ENCODE peak calls at places on chromosomes 1 and 21, in four cellular contexts. One of them, this sample, is unnamed.

GRCh38 chr1:83882906-83883305 is 116.0 kb downstream of the TTLL7 start:
- DNase-seq in K562: peak; percentile 21
- DNase-seq in GM12878: no peak
- DNase-seq in HepG2: no peak
- DNase-seq in this sample: peak; percentile 78

GRCh38 chr1:244391761-244392160 is 59.9 kb downstream of the ADSS2 start:
- DNase-seq in K562: no peak
- DNase-seq in GM12878: no peak
- DNase-seq in HepG2: peak; percentile 32
- DNase-seq in this sample: no peak

GRCh38 chr1:228992044-228992443 is 256.8 kb downstream of the RHOU start:
- DNase-seq in K562: no peak
- DNase-seq in GM12878: no peak
- DNase-seq in HepG2: no peak
- DNase-seq in this sample: no peak

GRCh38 chr1:154944422-154945159 is 8.1 kb upstream of the PMVK start:
- DNase-seq in K562: no peak
- DNase-seq in GM12878: no peak
- DNase-seq in HepG2: peak; percentile 87
- DNase-seq in this sample: no peak

GRCh38 chr1:199551967-199552565 is 475.4 kb upstream of the NR5A2 start:
- DNase-seq in K562: peak; percentile 14
- DNase-seq in GM12878: no peak
- DNase-seq in HepG2: peak; percentile 44
- DNase-seq in this sample: peak; percentile 55

GRCh38 chr1:53447413-53447812 is 11.8 kb upstream of the DMRTB1 start:
- DNase-seq in K562: no peak
- DNase-seq in GM12878: no peak
- DNase-seq in HepG2: no peak
- DNase-seq in this sample: no peak

GRCh38 chr21:40284481-40284880 is 417.2 kb downstream of the PCP4 start:
- DNase-seq in K562: no peak
- DNase-seq in GM12878: no peak
- DNase-seq in HepG2: no peak
- DNase-seq in this sample: no peak

GRCh38 chr1:234600418-234601216 is 9.4 kb downstream of the IRF2BP2 start:
- DNase-seq in K562: peak; percentile 41
- DNase-seq in GM12878: no peak
- DNase-seq in HepG2: peak; percentile 98
- DNase-seq in this sample: no peak

GRCh38 chr1:41545996-41546938 is 61.8 kb upstream of the EDN2 start:
- DNase-seq in K562: no peak
- DNase-seq in GM12878: no peak
- DNase-seq in HepG2: no peak
- DNase-seq in this sample: no peak

GRCh38 chr21:38793060-38793459 is 12.7 kb upstream of the ETS2 start:
- DNase-seq in K562: no peak
- DNase-seq in GM12878: no peak
- DNase-seq in HepG2: no peak
- DNase-seq in this sample: no peak

GRCh38 chr1:151998611-151999362 is 5.1 kb upstream of the S100A10 start:
- DNase-seq in K562: no peak
- DNase-seq in GM12878: no peak
- DNase-seq in HepG2: no peak
- DNase-seq in this sample: no peak

GRCh38 chr1:15002325-15002724 is 151.2 kb upstream of the TMEM51 start:
- DNase-seq in K562: no peak
- DNase-seq in GM12878: no peak
- DNase-seq in HepG2: no peak
- DNase-seq in this sample: no peak

GRCh38 chr1:54609301-54609921 is 13.9 kb downstream of the FAM151A start:
- DNase-seq in K562: no peak
- DNase-seq in GM12878: no peak
- DNase-seq in HepG2: no peak
- DNase-seq in this sample: no peak

GRCh38 chr1:156149374-156150106 is 3.8 kb upstream of the SEMA4A start:
- DNase-seq in K562: no peak
- DNase-seq in GM12878: peak; percentile 79
- DNase-seq in HepG2: no peak
- DNase-seq in this sample: no peak

GRCh38 chr1:157399984-157400382 is 152.3 kb downstream of the FCRL5 start:
- DNase-seq in K562: no peak
- DNase-seq in GM12878: no peak
- DNase-seq in HepG2: peak; percentile 10
- DNase-seq in this sample: peak; percentile 30

GRCh38 chr1:209884665-209885117 is 53.3 kb upstream of the SYT14 start:
- DNase-seq in K562: peak; percentile 57
- DNase-seq in GM12878: peak; percentile 11
- DNase-seq in HepG2: peak; percentile 16
- DNase-seq in this sample: peak; percentile 65

GRCh38 chr21:32335601-32336575 is 37.2 kb downstream of the MRAP start:
- DNase-seq in K562: no peak
- DNase-seq in GM12878: no peak
- DNase-seq in HepG2: no peak
- DNase-seq in this sample: no peak

GRCh38 chr1:2972879-2973575 is 48.2 kb upstream of the ACTRT2 start:
- DNase-seq in K562: no peak
- DNase-seq in GM12878: no peak
- DNase-seq in HepG2: no peak
- DNase-seq in this sample: no peak

GRCh38 chr1:197619008-197619640 is 156.2 kb downstream of the DENND1B start:
- DNase-seq in K562: no peak
- DNase-seq in GM12878: no peak
- DNase-seq in HepG2: peak; percentile 5
- DNase-seq in this sample: no peak

GRCh38 chr1:148318123-148318899 is 164.8 kb downstream of the PPIAL4G start:
- DNase-seq in K562: no peak
- DNase-seq in GM12878: peak; percentile 27
- DNase-seq in HepG2: no peak
- DNase-seq in this sample: no peak

GRCh38 chr1:29590583-29591555 is 354.5 kb downstream of the PTPRU start:
- DNase-seq in K562: no peak
- DNase-seq in GM12878: no peak
- DNase-seq in HepG2: no peak
- DNase-seq in this sample: no peak

GRCh38 chr21:41043008-41043407 is 125.0 kb upstream of the BACE2 start:
- DNase-seq in K562: no peak
- DNase-seq in GM12878: no peak
- DNase-seq in HepG2: no peak
- DNase-seq in this sample: no peak

GRCh38 chr1:193313354-193314140 is 127.1 kb upstream of the B3GALT2 start:
- DNase-seq in K562: no peak
- DNase-seq in GM12878: no peak
- DNase-seq in HepG2: no peak
- DNase-seq in this sample: no peak

GRCh38 chr1:205172729-205173366 is 38.7 kb downstream of the DSTYK start:
- DNase-seq in K562: peak; percentile 67
- DNase-seq in GM12878: no peak
- DNase-seq in HepG2: peak; percentile 6
- DNase-seq in this sample: no peak

GRCh38 chr1:53706356-53706755 is 32.6 kb downstream of the GLIS1 start:
- DNase-seq in K562: no peak
- DNase-seq in GM12878: no peak
- DNase-seq in HepG2: no peak
- DNase-seq in this sample: no peak

GRCh38 chr1:86950712-86951111 is 36.3 kb downstream of the HS2ST1 start:
- DNase-seq in K562: peak; percentile 19
- DNase-seq in GM12878: no peak
- DNase-seq in HepG2: no peak
- DNase-seq in this sample: no peak

GRCh38 chr1:86951430-86951829 is 37.0 kb downstream of the HS2ST1 start:
- DNase-seq in K562: no peak
- DNase-seq in GM12878: no peak
- DNase-seq in HepG2: no peak
- DNase-seq in this sample: no peak

GRCh38 chr1:86942743-86943142 is 28.3 kb downstream of the HS2ST1 start:
- DNase-seq in K562: peak; percentile 24
- DNase-seq in GM12878: no peak
- DNase-seq in HepG2: no peak
- DNase-seq in this sample: no peak

GRCh38 chr1:86948212-86948611 is 33.8 kb downstream of the HS2ST1 start:
- DNase-seq in K562: no peak
- DNase-seq in GM12878: no peak
- DNase-seq in HepG2: no peak
- DNase-seq in this sample: no peak
- TF ChIP-seq TARDBP in K562: no peak
- TF ChIP-seq TARDBP in GM12878: no peak
- TF ChIP-seq TARDBP in HepG2: no peak
- TF ChIP-seq TARDBP in this sample: no peak

GRCh38 chr1:21365036-21365435 is 74.8 kb upstream of the ECE1 start:
- DNase-seq in K562: no peak
- DNase-seq in GM12878: no peak
- DNase-seq in HepG2: no peak
- DNase-seq in this sample: no peak

GRCh38 chr1:21362096-21362495 is 71.8 kb upstream of the ECE1 start:
- DNase-seq in K562: no peak
- DNase-seq in GM12878: no peak
- DNase-seq in HepG2: no peak
- DNase-seq in this sample: no peak

GRCh38 chr1:21357161-21357560 is 66.9 kb upstream of the ECE1 start:
- DNase-seq in K562: no peak
- DNase-seq in GM12878: no peak
- DNase-seq in HepG2: no peak
- DNase-seq in this sample: no peak

GRCh38 chr1:21366288-21366687 is 73.6 kb upstream of the NBPF3 start:
- DNase-seq in K562: no peak
- DNase-seq in GM12878: no peak
- DNase-seq in HepG2: no peak
- DNase-seq in this sample: no peak

GRCh38 chr1:21361506-21361905 is 71.2 kb upstream of the ECE1 start:
- DNase-seq in K562: no peak
- DNase-seq in GM12878: no peak
- DNase-seq in HepG2: no peak
- DNase-seq in this sample: no peak
- TF ChIP-seq TARDBP in K562: no peak
- TF ChIP-seq TARDBP in GM12878: no peak
- TF ChIP-seq TARDBP in HepG2: no peak
- TF ChIP-seq TARDBP in this sample: no peak

GRCh38 chr1:171983584-171983983 is 142.3 kb downstream of the DNM3 start:
- DNase-seq in K562: no peak
- DNase-seq in GM12878: no peak
- DNase-seq in HepG2: no peak
- DNase-seq in this sample: no peak
- TF ChIP-seq TARDBP in K562: no peak
- TF ChIP-seq TARDBP in GM12878: no peak
- TF ChIP-seq TARDBP in HepG2: no peak
- TF ChIP-seq TARDBP in this sample: no peak

DNA sequence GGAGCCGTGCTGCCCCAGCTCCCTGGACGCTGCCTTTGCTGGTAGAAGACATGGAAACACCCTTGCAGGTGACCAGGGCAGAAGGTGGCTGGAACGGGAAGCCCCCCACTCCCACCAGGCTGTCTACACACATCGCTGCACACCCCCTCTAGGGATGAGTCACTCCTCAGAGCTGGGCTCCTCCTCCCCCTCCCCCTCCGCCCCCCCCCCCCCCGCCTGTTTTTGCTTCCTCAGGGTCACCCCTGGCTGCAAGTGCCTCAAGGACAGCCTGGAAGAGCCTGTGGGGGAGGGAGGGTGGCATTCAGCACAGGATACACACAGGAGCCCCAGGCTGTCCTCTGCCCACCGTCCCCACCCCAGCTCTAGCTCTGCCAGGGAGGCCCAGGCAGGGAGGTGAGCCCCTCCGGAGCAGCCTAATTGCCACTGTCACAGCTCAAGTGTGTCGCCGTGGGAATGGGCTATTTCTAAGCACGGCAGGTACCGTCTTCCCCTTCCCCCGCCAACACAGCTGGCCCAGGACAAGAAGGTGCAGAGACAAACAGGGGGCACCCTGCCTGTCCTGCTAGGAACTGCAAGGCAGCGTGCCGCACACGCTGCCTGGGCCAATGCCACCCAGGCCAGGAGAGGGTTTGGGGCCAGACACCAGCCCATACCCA is 2.5 kb downstream of the FNDC10 start:
- DNase-seq in K562: peak; percentile 90
- DNase-seq in GM12878: no peak
- DNase-seq in HepG2: no peak
- DNase-seq in this sample: no peak
- TF ChIP-seq TARDBP in K562: no peak
- TF ChIP-seq TARDBP in GM12878: no peak
- TF ChIP-seq TARDBP in HepG2: no peak
- TF ChIP-seq TARDBP in this sample: no peak

DNA sequence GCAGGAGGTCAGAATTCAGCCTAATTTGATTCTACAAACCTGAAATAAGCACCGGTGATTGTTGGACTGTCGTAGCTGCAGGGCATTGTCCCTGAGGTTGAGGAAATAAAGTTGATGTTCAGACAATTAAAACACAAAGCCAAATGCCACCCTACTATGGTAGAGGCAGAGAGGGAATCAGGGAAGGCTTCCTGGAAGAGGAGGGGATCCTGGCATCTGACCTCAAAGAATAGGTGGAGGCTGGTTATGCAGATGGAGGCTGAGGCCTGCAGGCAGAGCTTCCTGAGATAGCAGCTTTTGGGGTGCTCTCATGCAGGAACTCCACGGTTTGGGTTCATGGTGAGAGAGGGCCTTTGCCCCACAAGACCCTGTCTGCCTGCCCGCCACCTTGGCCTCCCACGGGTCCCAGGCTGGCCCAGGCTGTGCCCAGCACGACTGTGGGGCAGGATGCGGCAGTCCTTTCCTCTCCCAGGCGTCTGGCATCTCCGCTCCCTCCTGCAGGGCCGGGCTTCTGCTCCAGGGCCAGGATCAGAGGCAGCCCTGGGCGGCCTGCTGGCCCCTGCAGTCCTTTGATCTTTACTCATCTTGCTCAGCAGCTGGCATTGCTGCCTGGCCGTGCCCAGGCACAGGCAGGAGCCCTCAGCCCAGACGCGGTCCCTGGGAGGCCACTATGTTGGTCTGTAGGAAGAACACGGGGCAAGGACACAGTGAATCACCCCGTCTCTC is 134.1 kb upstream of the VAMP3 start:
- DNase-seq in K562: no peak
- DNase-seq in GM12878: no peak
- DNase-seq in HepG2: no peak
- DNase-seq in this sample: no peak
- TF ChIP-seq TARDBP in K562: no peak
- TF ChIP-seq TARDBP in GM12878: no peak
- TF ChIP-seq TARDBP in HepG2: no peak
- TF ChIP-seq TARDBP in this sample: no peak

This sample was measured in HEK293T.